ENCODE peak calls at places on chromosomes 4 and X, in five cellular contexts. M, N, T, A and R are unnamed samples.

GRCh38 chr4:1192493-1193205 is 20.3 kb upstream of the SPON2 start:
- DNase-seq in A (no peak), N (no peak), M (peak), T (no peak), R (no peak)

GRCh38 chr4:186724861-186725419 is 1.3 kb upstream of the FAT1 start:
- DNase-seq in A (peak), M (no peak), T (peak), N (peak), R (peak)

GRCh38 chr4:52614241-52614640 is 44.9 kb downstream of the USP46 start:
- DNase-seq in A (no peak), T (no peak), M (no peak), N (no peak), R (no peak)

GRCh38 chr4:172686021-172686420 is 482.6 kb upstream of the GALNT7 start:
- DNase-seq in T (no peak), M (no peak), A (no peak), N (no peak), R (no peak)

GRCh38 chrX:24590111-24590510 is 57.0 kb downstream of the PCYT1B start:
- DNase-seq in M (no peak), T (no peak), A (no peak), N (no peak), R (no peak)

GRCh38 chrX:136850441-136851175 is 29.9 kb downstream of the RBMX start:
- DNase-seq in N (no peak), T (peak), A (peak), M (no peak), R (peak)

GRCh38 chr4:118335316-118335715 is 17.5 kb downstream of the PRSS12 start:
- DNase-seq in N (no peak), M (no peak), T (no peak), A (peak), R (peak)

GRCh38 chrX:65706041-65706828 is 38.8 kb downstream of the MSN start:
- DNase-seq in A (peak), N (peak), T (peak), M (peak), R (peak)

GRCh38 chr4:1055721-1056590 is 44.5 kb downstream of the FGFRL1 start:
- DNase-seq in A (no peak), T (peak), M (no peak), N (peak), R (peak)

GRCh38 chrX:49122499-49122898 is 1.0 kb downstream of the GPKOW start:
- DNase-seq in A (no peak), M (no peak), N (no peak), T (no peak), R (no peak)

GRCh38 chrX:154734101-154734781 is 16.6 kb downstream of the GAB3 start:
- DNase-seq in N (peak), A (peak), M (peak), T (peak), R (peak)

GRCh38 chr4:160319221-160319867 is 1216.5 kb downstream of the RAPGEF2 start:
- DNase-seq in A (no peak), T (peak), M (no peak), N (peak), R (no peak)

GRCh38 chr4:73770917-73771316 is 30.5 kb downstream of the CXCL8 start:
- DNase-seq in T (no peak), M (no peak), N (no peak), A (peak), R (no peak)

GRCh38 chrX:128035318-128035717 is 16.9 kb downstream of the ACTRT1 start:
- DNase-seq in M (no peak), A (no peak), N (no peak), T (no peak), R (no peak)

GRCh38 chr4:88755454-88755853 is 57.8 kb upstream of the NAP1L5 start:
- DNase-seq in M (no peak), A (no peak), T (no peak), N (no peak), R (no peak)

GRCh38 chrX:65034641-65035450 is 58.6 kb upstream of the ZC4H2 start:
- DNase-seq in A (peak), M (peak), T (peak), N (peak), R (peak)

GRCh38 chrX:155094468-155095061 is 23.3 kb downstream of the BRCC3 start:
- DNase-seq in T (peak), M (no peak), N (peak), A (peak), R (peak)

DNA sequence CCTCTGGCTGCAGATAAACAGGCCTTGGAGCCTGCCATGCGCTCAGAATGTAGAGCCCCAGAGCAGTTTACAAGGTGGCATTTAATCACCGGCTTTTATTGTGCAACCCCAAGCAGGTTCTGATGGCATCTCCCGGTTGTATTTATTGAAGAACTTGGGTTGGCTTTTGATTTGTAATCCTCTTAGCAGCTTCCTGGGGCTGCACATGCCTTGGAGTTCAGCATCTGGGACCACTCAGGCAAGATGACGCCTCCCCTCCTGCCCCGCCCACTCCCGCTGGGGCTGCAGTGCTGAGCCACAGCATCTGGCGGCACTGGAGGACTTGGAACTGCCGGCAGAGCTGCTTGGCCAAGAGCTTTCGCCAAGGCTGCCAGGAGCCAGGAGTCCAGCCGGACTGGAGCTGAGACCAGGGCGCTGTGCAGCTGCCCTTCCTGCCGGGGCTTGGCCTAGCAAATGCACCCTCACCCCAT is 5.3 kb downstream of the HTRA3 start:
- DNase-seq in T (peak), A (peak), M (peak), N (peak), R (peak)
- TF ChIP-seq CTCF in T (peak), A (no peak), M (peak), N (peak), R (peak)

GRCh38 chrX:139691493-139691842 is 16.5 kb downstream of the MCF2 start:
- DNase-seq in T (peak), M (no peak), A (peak), N (peak), R (no peak)

GRCh38 chrX:139691843-139692505 is 16.0 kb downstream of the MCF2 start:
- DNase-seq in N (peak), M (no peak), T (no peak), A (no peak), R (no peak)

GRCh38 chrX:139692506-139692849 is 15.5 kb downstream of the MCF2 start:
- DNase-seq in T (no peak), M (no peak), N (no peak), A (peak), R (no peak)

DNA sequence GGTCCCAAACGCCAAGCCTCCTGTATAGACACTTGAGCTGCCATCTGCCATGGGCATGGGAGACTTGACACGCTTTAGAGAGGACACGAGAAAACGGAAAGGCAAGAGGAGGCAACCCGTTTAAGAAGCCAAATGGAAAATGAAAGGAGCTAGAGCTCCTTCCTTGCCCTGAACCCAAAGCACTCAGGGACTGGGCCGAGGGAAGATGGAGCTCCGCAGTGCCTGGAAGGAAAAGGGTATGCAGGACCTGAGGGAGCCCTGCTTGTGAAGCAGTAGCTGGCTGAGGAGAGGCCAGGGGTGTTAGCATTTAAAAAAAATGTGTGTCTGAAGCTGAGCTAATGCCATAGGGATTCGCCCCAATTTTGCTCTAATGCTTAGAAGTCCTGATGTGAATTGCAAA is 15.1 kb downstream of the MCF2 start:
- DNase-seq in A (no peak), N (no peak), T (no peak), M (no peak), R (no peak)
- H3K4me3 ChIP-seq in A (no peak), N (peak), T (no peak), M (peak), R (peak)

GRCh38 chr4:70442474-70442873 is 29.5 kb upstream of the MUC7 start:
- DNase-seq in T (no peak), M (no peak), N (no peak), A (no peak), R (no peak)
- TF ChIP-seq CTCF in T (no peak), M (no peak), N (no peak), A (no peak), R (no peak)

GRCh38 chr4:145301386-145302080 is 121.1 kb upstream of the OTUD4 start:
- DNase-seq in M (no peak), N (peak), A (no peak), T (peak), R (no peak)

GRCh38 chr4:145299380-145300076 is 119.1 kb upstream of the OTUD4 start:
- DNase-seq in T (peak), N (peak), M (no peak), A (no peak), R (peak)

GRCh38 chr4:145297556-145297955 is 117.2 kb upstream of the OTUD4 start:
- DNase-seq in T (no peak), M (no peak), A (no peak), N (no peak), R (no peak)

GRCh38 chr4:145302725-145303124 is 122.3 kb upstream of the OTUD4 start:
- DNase-seq in A (no peak), N (no peak), T (no peak), M (no peak), R (no peak)

DNA sequence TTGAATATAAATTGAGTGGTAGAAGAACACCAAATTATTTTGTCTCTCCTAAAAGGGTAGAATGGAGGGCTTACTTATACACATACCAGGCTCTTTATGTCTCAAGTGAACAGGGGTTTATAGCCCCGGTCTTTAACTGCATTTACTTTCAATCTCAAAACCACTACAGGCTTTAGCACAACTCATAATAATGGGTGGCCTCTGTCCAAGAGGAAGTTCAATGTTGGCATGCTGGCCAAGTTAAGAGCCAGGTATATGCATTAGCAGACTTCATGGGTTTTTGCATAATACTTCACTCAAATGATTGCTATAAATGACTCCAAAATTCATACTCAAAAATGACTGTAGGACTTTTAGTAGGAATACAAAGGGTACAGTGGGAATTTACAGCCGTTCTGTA is 118.5 kb upstream of the OTUD4 start:
- DNase-seq in N (no peak), A (peak), M (no peak), T (no peak), R (no peak)
- H3K4me3 ChIP-seq in N (no peak), A (no peak), M (no peak), T (no peak), R (no peak)

GRCh38 chr4:145351162-145351561 is 130.5 kb upstream of the SMAD1 start:
- DNase-seq in N (no peak), A (no peak), T (no peak), M (no peak), R (no peak)

GRCh38 chr4:145352438-145353145 is 129.1 kb upstream of the SMAD1 start:
- DNase-seq in N (peak), T (no peak), A (peak), M (no peak), R (no peak)

GRCh38 chr4:145346081-145346480 is 135.6 kb upstream of the SMAD1 start:
- DNase-seq in T (no peak), A (no peak), M (no peak), N (no peak), R (no peak)

GRCh38 chr4:145347684-145348083 is 134.0 kb upstream of the SMAD1 start:
- DNase-seq in M (no peak), N (peak), T (peak), A (no peak), R (peak)

DNA sequence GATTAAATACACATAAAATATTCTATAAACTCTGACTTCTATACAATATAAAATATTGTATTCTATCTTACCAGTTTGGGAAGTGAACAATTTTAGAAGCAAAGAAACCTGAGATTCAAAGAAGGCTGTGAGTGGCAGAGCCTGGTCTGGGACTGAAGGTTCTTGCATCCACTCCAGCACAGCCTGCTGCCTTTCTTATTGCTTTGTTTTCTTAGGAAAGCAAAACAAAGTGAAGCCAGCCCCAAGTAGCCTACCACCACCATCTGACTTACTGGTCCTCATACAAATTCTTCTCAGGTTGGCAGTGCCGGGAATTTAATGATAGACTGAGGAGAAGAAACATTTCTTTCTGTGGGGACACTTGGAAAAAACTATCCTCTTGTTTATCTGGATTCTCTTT is 129.7 kb upstream of the SMAD1 start:
- DNase-seq in N (no peak), T (no peak), M (no peak), A (no peak), R (no peak)
- TF ChIP-seq CTCF in N (no peak), T (no peak), M (no peak), A (no peak), R (no peak)

GRCh38 chrX:123499787-123500186 is 233.1 kb downstream of the THOC2 start:
- DNase-seq in A (no peak), M (no peak), N (no peak), T (no peak), R (no peak)
- H3K4me3 ChIP-seq in A (no peak), M (no peak), N (no peak), T (no peak), R (no peak)